ENCODE peak calls at places on chromosomes 5 and 9, in seven cellular contexts. One of them, this sample, is unnamed.
A peak's percentile ranks its signal among the peaks of the same experiment; 100 is the strongest.

GRCh38 chr9:121748727-121749546 is 97.5 kb downstream of the DAB2IP start:
- DNase-seq in K562: no peak
- DNase-seq in GM12891: no peak
- DNase-seq in SK-N-SH: no peak
- DNase-seq in HepG2: peak; percentile 26
- DNase-seq in GM12878: no peak
- DNase-seq in H1: no peak
- DNase-seq in this sample: no peak

GRCh38 chr5:5144441-5144840 is 4.3 kb downstream of the ADAMTS16 start:
- DNase-seq in SK-N-SH: no peak
- DNase-seq in GM12891: no peak
- DNase-seq in K562: no peak
- DNase-seq in GM12878: no peak
- DNase-seq in H1: no peak
- DNase-seq in HepG2: no peak
- DNase-seq in this sample: no peak

GRCh38 chr5:149681922-149682321 is 48.2 kb upstream of the PPARGC1B start:
- DNase-seq in K562: no peak
- DNase-seq in H1: no peak
- DNase-seq in GM12891: no peak
- DNase-seq in HepG2: no peak
- DNase-seq in GM12878: no peak
- DNase-seq in SK-N-SH: no peak
- DNase-seq in this sample: no peak

GRCh38 chr5:126868961-126869451 is 92.1 kb downstream of the LMNB1 start:
- DNase-seq in H1: no peak
- DNase-seq in HepG2: no peak
- DNase-seq in K562: no peak
- DNase-seq in GM12878: no peak
- DNase-seq in GM12891: peak; percentile 37
- DNase-seq in SK-N-SH: peak; percentile 75
- DNase-seq in this sample: peak; percentile 31

GRCh38 chr5:78568212-78568611 is 80.4 kb downstream of the LHFPL2 start:
- DNase-seq in K562: no peak
- DNase-seq in HepG2: no peak
- DNase-seq in SK-N-SH: no peak
- DNase-seq in H1: no peak
- DNase-seq in GM12891: no peak
- DNase-seq in GM12878: no peak
- DNase-seq in this sample: no peak

GRCh38 chr9:75414367-75415160 is 326.2 kb downstream of the OSTF1 start:
- DNase-seq in HepG2: no peak
- DNase-seq in SK-N-SH: no peak
- DNase-seq in K562: no peak
- DNase-seq in H1: no peak
- DNase-seq in GM12891: no peak
- DNase-seq in GM12878: no peak
- DNase-seq in this sample: no peak

GRCh38 chr9:122029898-122030297 is 63.2 kb downstream of the TTLL11 start:
- DNase-seq in GM12878: no peak
- DNase-seq in SK-N-SH: no peak
- DNase-seq in K562: no peak
- DNase-seq in H1: no peak
- DNase-seq in HepG2: peak; percentile 14
- DNase-seq in GM12891: no peak
- DNase-seq in this sample: no peak

GRCh38 chr9:77063645-77064285 is 44.3 kb downstream of the FOXB2 start:
- DNase-seq in HepG2: no peak
- DNase-seq in K562: no peak
- DNase-seq in GM12891: no peak
- DNase-seq in H1: no peak
- DNase-seq in SK-N-SH: no peak
- DNase-seq in GM12878: no peak
- DNase-seq in this sample: no peak

DNA sequence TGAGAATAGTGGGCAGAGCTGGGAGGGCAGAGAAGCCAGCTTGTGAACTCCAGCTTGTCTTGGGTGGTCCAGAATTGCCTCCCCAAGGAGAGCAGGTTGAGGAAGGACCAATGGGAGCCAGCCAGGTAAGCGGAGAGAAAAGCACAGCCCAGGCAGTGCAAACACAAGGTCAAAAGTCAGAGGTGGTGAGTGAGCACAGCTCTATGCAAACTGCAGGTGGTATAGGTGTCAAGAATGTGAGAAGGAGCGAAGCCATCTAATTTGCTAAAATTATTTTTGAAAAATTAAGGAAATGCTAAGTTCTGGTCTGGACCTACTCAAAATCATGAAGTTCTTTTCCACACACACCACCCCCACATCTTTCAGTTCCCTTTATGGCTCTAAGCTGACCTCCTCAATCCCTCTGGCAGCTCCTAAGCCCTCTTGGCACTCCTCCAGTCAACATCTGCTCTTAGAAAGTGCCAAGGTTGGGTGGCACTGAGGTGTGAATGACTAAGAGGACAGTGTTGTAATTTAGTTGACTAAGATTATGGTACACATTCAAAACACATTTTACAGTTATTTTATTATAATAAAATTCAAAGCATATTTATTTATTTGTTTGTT is 6.6 kb upstream of the OTULINL start:
- DNase-seq in GM12878: no peak
- DNase-seq in K562: no peak
- DNase-seq in SK-N-SH: no peak
- DNase-seq in H1: no peak
- DNase-seq in HepG2: no peak
- DNase-seq in GM12891: no peak
- DNase-seq in this sample: no peak
- TF ChIP-seq TAF1 in GM12878: no peak
- TF ChIP-seq TAF1 in K562: no peak
- TF ChIP-seq TAF1 in SK-N-SH: no peak
- TF ChIP-seq TAF1 in H1: no peak
- TF ChIP-seq TAF1 in HepG2: no peak
- TF ChIP-seq TAF1 in GM12891: no peak
- TF ChIP-seq TAF1 in this sample: no peak

GRCh38 chr5:9903806-9904205 is 273.7 kb upstream of the TAS2R1 start:
- DNase-seq in GM12878: no peak
- DNase-seq in SK-N-SH: no peak
- DNase-seq in K562: no peak
- DNase-seq in GM12891: no peak
- DNase-seq in H1: no peak
- DNase-seq in HepG2: no peak
- DNase-seq in this sample: no peak

GRCh38 chr5:9892696-9893095 is 262.5 kb upstream of the TAS2R1 start:
- DNase-seq in HepG2: no peak
- DNase-seq in GM12878: no peak
- DNase-seq in GM12891: no peak
- DNase-seq in H1: no peak
- DNase-seq in SK-N-SH: no peak
- DNase-seq in K562: no peak
- DNase-seq in this sample: no peak

GRCh38 chr5:9895305-9895650 is 265.1 kb upstream of the TAS2R1 start:
- DNase-seq in GM12878: no peak
- DNase-seq in HepG2: no peak
- DNase-seq in H1: no peak
- DNase-seq in SK-N-SH: no peak
- DNase-seq in K562: no peak
- DNase-seq in GM12891: no peak
- DNase-seq in this sample: no peak

GRCh38 chr5:9894571-9895304 is 264.6 kb upstream of the TAS2R1 start:
- DNase-seq in K562: no peak
- DNase-seq in GM12878: no peak
- DNase-seq in H1: no peak
- DNase-seq in SK-N-SH: no peak
- DNase-seq in HepG2: no peak
- DNase-seq in GM12891: no peak
- DNase-seq in this sample: no peak

GRCh38 chr5:9898319-9898718 is 268.2 kb upstream of the TAS2R1 start:
- DNase-seq in K562: no peak
- DNase-seq in SK-N-SH: peak; percentile 36
- DNase-seq in GM12891: no peak
- DNase-seq in H1: no peak
- DNase-seq in HepG2: peak; percentile 5
- DNase-seq in GM12878: no peak
- DNase-seq in this sample: no peak
- TF ChIP-seq TAF1 in K562: no peak
- TF ChIP-seq TAF1 in SK-N-SH: no peak
- TF ChIP-seq TAF1 in GM12891: no peak
- TF ChIP-seq TAF1 in H1: no peak
- TF ChIP-seq TAF1 in HepG2: no peak
- TF ChIP-seq TAF1 in GM12878: no peak
- TF ChIP-seq TAF1 in this sample: no peak

GRCh38 chr9:133634024-133634691 is 2.0 kb upstream of the DBH start:
- DNase-seq in GM12878: no peak
- DNase-seq in K562: no peak
- DNase-seq in GM12891: no peak
- DNase-seq in HepG2: no peak
- DNase-seq in SK-N-SH: no peak
- DNase-seq in H1: no peak
- DNase-seq in this sample: no peak
- TF ChIP-seq TAF1 in GM12878: no peak
- TF ChIP-seq TAF1 in K562: no peak
- TF ChIP-seq TAF1 in GM12891: no peak
- TF ChIP-seq TAF1 in HepG2: no peak
- TF ChIP-seq TAF1 in SK-N-SH: no peak
- TF ChIP-seq TAF1 in H1: no peak
- TF ChIP-seq TAF1 in this sample: no peak

GRCh38 chr5:17229308-17229707 is 11.9 kb downstream of the BASP1 start:
- DNase-seq in H1: no peak
- DNase-seq in GM12878: no peak
- DNase-seq in K562: no peak
- DNase-seq in HepG2: no peak
- DNase-seq in GM12891: no peak
- DNase-seq in SK-N-SH: no peak
- DNase-seq in this sample: no peak
- TF ChIP-seq TAF1 in H1: no peak
- TF ChIP-seq TAF1 in GM12878: no peak
- TF ChIP-seq TAF1 in K562: no peak
- TF ChIP-seq TAF1 in HepG2: no peak
- TF ChIP-seq TAF1 in GM12891: no peak
- TF ChIP-seq TAF1 in SK-N-SH: no peak
- TF ChIP-seq TAF1 in this sample: no peak

GRCh38 chr5:42268630-42269029 is 154.6 kb upstream of the GHR start:
- DNase-seq in GM12891: no peak
- DNase-seq in GM12878: no peak
- DNase-seq in HepG2: no peak
- DNase-seq in H1: no peak
- DNase-seq in K562: no peak
- DNase-seq in SK-N-SH: no peak
- DNase-seq in this sample: no peak
- TF ChIP-seq TAF1 in GM12891: no peak
- TF ChIP-seq TAF1 in GM12878: no peak
- TF ChIP-seq TAF1 in HepG2: no peak
- TF ChIP-seq TAF1 in H1: no peak
- TF ChIP-seq TAF1 in K562: no peak
- TF ChIP-seq TAF1 in SK-N-SH: no peak
- TF ChIP-seq TAF1 in this sample: no peak

GRCh38 chr9:5144217-5144616 is 41.2 kb downstream of the INSL6 start:
- DNase-seq in SK-N-SH: no peak
- DNase-seq in HepG2: no peak
- DNase-seq in K562: no peak
- DNase-seq in GM12878: no peak
- DNase-seq in H1: no peak
- DNase-seq in GM12891: no peak
- DNase-seq in this sample: no peak

GRCh38 chr9:5146241-5146640 is 39.2 kb downstream of the INSL6 start:
- DNase-seq in GM12891: no peak
- DNase-seq in H1: no peak
- DNase-seq in HepG2: no peak
- DNase-seq in K562: no peak
- DNase-seq in GM12878: no peak
- DNase-seq in SK-N-SH: no peak
- DNase-seq in this sample: no peak
- TF ChIP-seq TAF1 in GM12891: no peak
- TF ChIP-seq TAF1 in H1: no peak
- TF ChIP-seq TAF1 in HepG2: no peak
- TF ChIP-seq TAF1 in K562: no peak
- TF ChIP-seq TAF1 in GM12878: no peak
- TF ChIP-seq TAF1 in SK-N-SH: no peak
- TF ChIP-seq TAF1 in this sample: no peak

GRCh38 chr5:14413331-14413750 is 168.3 kb upstream of the OTULINL start:
- DNase-seq in HepG2: no peak
- DNase-seq in SK-N-SH: no peak
- DNase-seq in K562: no peak
- DNase-seq in GM12891: no peak
- DNase-seq in H1: no peak
- DNase-seq in GM12878: no peak
- DNase-seq in this sample: no peak
- TF ChIP-seq TAF1 in HepG2: no peak
- TF ChIP-seq TAF1 in SK-N-SH: no peak
- TF ChIP-seq TAF1 in K562: no peak
- TF ChIP-seq TAF1 in GM12891: no peak
- TF ChIP-seq TAF1 in H1: no peak
- TF ChIP-seq TAF1 in GM12878: no peak
- TF ChIP-seq TAF1 in this sample: no peak

DNA sequence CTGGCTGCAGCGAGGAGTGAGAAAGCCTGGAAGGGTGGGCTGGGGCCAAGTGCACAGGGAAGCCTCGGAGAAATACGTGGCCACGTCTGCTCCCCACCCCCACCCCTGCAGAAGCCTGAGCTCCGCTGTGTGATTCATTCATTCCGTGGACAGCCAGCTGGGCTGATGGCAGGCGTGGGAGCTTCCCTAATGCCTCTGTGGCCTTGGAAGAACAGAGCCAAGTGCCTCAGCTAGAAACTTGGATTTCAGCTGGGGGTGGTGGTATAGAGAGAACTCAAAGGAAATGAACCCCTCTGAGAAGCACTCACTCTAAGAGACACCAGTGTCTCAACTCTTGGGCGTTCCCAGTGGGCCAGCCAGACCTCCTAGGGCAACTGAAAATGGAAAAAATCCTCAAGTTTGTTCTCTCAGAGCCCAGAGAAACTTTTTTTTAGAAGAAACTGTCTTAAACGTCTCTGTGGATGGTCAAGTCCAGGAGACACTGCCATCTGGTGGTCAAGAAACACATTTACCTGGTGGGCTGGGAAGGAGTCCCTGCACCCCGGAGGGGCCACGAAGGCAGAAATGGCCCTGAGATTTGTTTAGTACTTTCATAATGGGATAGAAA is 18.0 kb downstream of the ATOX1 start:
- DNase-seq in GM12878: no peak
- DNase-seq in H1: no peak
- DNase-seq in K562: peak; percentile 79
- DNase-seq in SK-N-SH: peak; percentile 70
- DNase-seq in HepG2: peak; percentile 30
- DNase-seq in GM12891: no peak
- DNase-seq in this sample: peak; percentile 48
- TF ChIP-seq TAF1 in GM12878: no peak
- TF ChIP-seq TAF1 in H1: no peak
- TF ChIP-seq TAF1 in K562: no peak
- TF ChIP-seq TAF1 in SK-N-SH: no peak
- TF ChIP-seq TAF1 in HepG2: no peak
- TF ChIP-seq TAF1 in GM12891: no peak
- TF ChIP-seq TAF1 in this sample: no peak

This sample was measured in GM12892.